ENCODE peak calls at places on chromosomes 6 and 20, in four cellular contexts. One of them, this sample, is unnamed.

GRCh38 chr20:63706852-63707557 is 771 bp downstream of the ARFRP1 start:
- DNase-seq in HL-60: no peak
- DNase-seq in HFF-Myc: no peak
- DNase-seq in choroid plexus epithelial cell: peak
- DNase-seq in this sample: no peak

GRCh38 chr6:111580826-111581505 is 24.7 kb downstream of the TRAF3IP2 start:
- DNase-seq in HL-60: no peak
- DNase-seq in HFF-Myc: no peak
- DNase-seq in choroid plexus epithelial cell: no peak
- DNase-seq in this sample: no peak

GRCh38 chr6:28209753-28210535 is 15.1 kb upstream of the ZSCAN9 start:
- DNase-seq in HL-60: no peak
- DNase-seq in choroid plexus epithelial cell: no peak
- DNase-seq in HFF-Myc: no peak
- DNase-seq in this sample: no peak

GRCh38 chr6:144248470-144249301 is 36.4 kb upstream of the UTRN start:
- DNase-seq in HFF-Myc: peak
- DNase-seq in choroid plexus epithelial cell: peak
- DNase-seq in HL-60: no peak
- DNase-seq in this sample: peak

GRCh38 chr6:168047841-168048723 is 30.9 kb downstream of the FRMD1 start:
- DNase-seq in choroid plexus epithelial cell: no peak
- DNase-seq in HFF-Myc: no peak
- DNase-seq in HL-60: no peak
- DNase-seq in this sample: no peak

GRCh38 chr6:148760568-148761531 is 14.0 kb downstream of the UST start:
- DNase-seq in HL-60: no peak
- DNase-seq in HFF-Myc: no peak
- DNase-seq in choroid plexus epithelial cell: peak
- DNase-seq in this sample: peak

GRCh38 chr6:166850677-166851076 is 105.7 kb downstream of the RNASET2 start:
- DNase-seq in HL-60: no peak
- DNase-seq in HFF-Myc: no peak
- DNase-seq in choroid plexus epithelial cell: no peak
- DNase-seq in this sample: no peak

GRCh38 chr6:7901056-7901455 is 9.5 kb downstream of the TXNDC5 start:
- DNase-seq in HFF-Myc: no peak
- DNase-seq in HL-60: no peak
- DNase-seq in choroid plexus epithelial cell: no peak
- DNase-seq in this sample: no peak

GRCh38 chr6:3838992-3839867 is 9.9 kb upstream of the FAM50B start:
- DNase-seq in HFF-Myc: no peak
- DNase-seq in choroid plexus epithelial cell: no peak
- DNase-seq in HL-60: no peak
- DNase-seq in this sample: no peak

GRCh38 chr6:119614138-119614537 is 264.6 kb upstream of the MAN1A1 start:
- DNase-seq in HL-60: no peak
- DNase-seq in choroid plexus epithelial cell: no peak
- DNase-seq in HFF-Myc: no peak
- DNase-seq in this sample: no peak

GRCh38 chr20:39853664-39854063 is 835.4 kb downstream of the MAFB start:
- DNase-seq in HFF-Myc: peak
- DNase-seq in choroid plexus epithelial cell: peak
- DNase-seq in HL-60: no peak
- DNase-seq in this sample: no peak

GRCh38 chr6:4008324-4009047 is 70.5 kb downstream of the FAM217A start:
- DNase-seq in choroid plexus epithelial cell: peak
- DNase-seq in HL-60: no peak
- DNase-seq in HFF-Myc: no peak
- DNase-seq in this sample: peak

GRCh38 chr6:166989427-166990034 is 9.7 kb upstream of the CEP43 start:
- DNase-seq in choroid plexus epithelial cell: peak
- DNase-seq in HL-60: no peak
- DNase-seq in HFF-Myc: no peak
- DNase-seq in this sample: no peak

GRCh38 chr6:47308223-47308567 is 1.5 kb downstream of the TNFRSF21 start:
- DNase-seq in choroid plexus epithelial cell: peak
- DNase-seq in HFF-Myc: no peak
- DNase-seq in HL-60: no peak
- DNase-seq in this sample: no peak

GRCh38 chr6:95581073-95581472 is 3.7 kb downstream of the MANEA start:
- DNase-seq in HL-60: no peak
- DNase-seq in choroid plexus epithelial cell: peak
- DNase-seq in HFF-Myc: no peak
- DNase-seq in this sample: no peak

GRCh38 chr6:30720738-30721197 is 616 bp downstream of the TUBB start:
- DNase-seq in HL-60: no peak
- DNase-seq in choroid plexus epithelial cell: peak
- DNase-seq in HFF-Myc: no peak
- DNase-seq in this sample: no peak

GRCh38 chr6:156485145-156485544 is 292.0 kb upstream of the ARID1B start:
- DNase-seq in HFF-Myc: no peak
- DNase-seq in choroid plexus epithelial cell: no peak
- DNase-seq in HL-60: no peak
- DNase-seq in this sample: no peak

GRCh38 chr6:54192993-54193392 is 81.8 kb downstream of the MLIP start:
- DNase-seq in HFF-Myc: no peak
- DNase-seq in choroid plexus epithelial cell: peak
- DNase-seq in HL-60: no peak
- DNase-seq in this sample: no peak

GRCh38 chr6:150975136-150975535 is 109.6 kb downstream of the MTHFD1L start:
- DNase-seq in HL-60: no peak
- DNase-seq in choroid plexus epithelial cell: no peak
- DNase-seq in HFF-Myc: no peak
- DNase-seq in this sample: no peak

GRCh38 chr6:498795-499231 is 107.3 kb downstream of the IRF4 start:
- DNase-seq in HFF-Myc: no peak
- DNase-seq in choroid plexus epithelial cell: peak
- DNase-seq in HL-60: no peak
- DNase-seq in this sample: no peak

GRCh38 chr6:502761-503160 is 111.2 kb downstream of the IRF4 start:
- DNase-seq in HFF-Myc: no peak
- DNase-seq in choroid plexus epithelial cell: no peak
- DNase-seq in HL-60: no peak
- DNase-seq in this sample: no peak

GRCh38 chr6:501891-502601 is 110.5 kb downstream of the IRF4 start:
- DNase-seq in choroid plexus epithelial cell: no peak
- DNase-seq in HFF-Myc: no peak
- DNase-seq in HL-60: no peak
- DNase-seq in this sample: no peak

GRCh38 chr6:496649-497048 is 105.1 kb downstream of the IRF4 start:
- DNase-seq in choroid plexus epithelial cell: no peak
- DNase-seq in HL-60: no peak
- DNase-seq in HFF-Myc: no peak
- DNase-seq in this sample: no peak

GRCh38 chr6:499617-500016 is 108.1 kb downstream of the IRF4 start:
- DNase-seq in HFF-Myc: no peak
- DNase-seq in HL-60: no peak
- DNase-seq in choroid plexus epithelial cell: peak
- DNase-seq in this sample: no peak
- H3K4me3 ChIP-seq in HFF-Myc: no peak
- H3K4me3 ChIP-seq in HL-60: no peak
- H3K4me3 ChIP-seq in choroid plexus epithelial cell: no peak
- H3K4me3 ChIP-seq in this sample: no peak

DNA sequence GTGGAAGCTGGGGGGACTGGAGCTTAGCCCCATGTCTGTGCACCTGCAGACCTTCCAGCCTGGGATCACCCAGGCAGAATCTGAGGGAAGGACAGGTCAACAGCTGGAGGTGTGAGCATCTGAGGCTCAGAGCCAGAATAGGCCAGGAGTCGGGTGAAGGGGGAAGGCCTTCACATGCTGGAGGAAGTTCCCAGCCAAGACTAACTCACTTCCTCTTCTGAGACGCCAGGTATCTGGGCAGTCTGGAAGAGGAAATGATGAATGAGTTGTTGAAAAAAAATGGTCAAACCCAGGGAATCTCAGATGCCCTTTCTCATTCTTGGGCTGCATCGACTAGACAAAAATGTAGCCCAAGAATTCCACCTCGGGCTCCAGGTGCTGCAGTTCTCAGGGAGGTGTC is 73.6 kb upstream of the TIAM2 start:
- DNase-seq in HFF-Myc: no peak
- DNase-seq in choroid plexus epithelial cell: no peak
- DNase-seq in HL-60: peak
- DNase-seq in this sample: no peak
- TF ChIP-seq CTCF in HFF-Myc: no peak
- TF ChIP-seq CTCF in choroid plexus epithelial cell: no peak
- TF ChIP-seq CTCF in HL-60: no peak
- TF ChIP-seq CTCF in this sample: no peak

GRCh38 chr6:16585805-16586204 is 175.5 kb downstream of the ATXN1 start:
- DNase-seq in HFF-Myc: no peak
- DNase-seq in HL-60: peak
- DNase-seq in choroid plexus epithelial cell: peak
- DNase-seq in this sample: no peak
- H3K4me3 ChIP-seq in HFF-Myc: no peak
- H3K4me3 ChIP-seq in HL-60: peak
- H3K4me3 ChIP-seq in choroid plexus epithelial cell: no peak
- H3K4me3 ChIP-seq in this sample: no peak

GRCh38 chr20:49283176-49283702 is 5.4 kb upstream of the ZNFX1 start:
- DNase-seq in HL-60: no peak
- DNase-seq in choroid plexus epithelial cell: no peak
- DNase-seq in HFF-Myc: no peak
- DNase-seq in this sample: no peak
- TF ChIP-seq CTCF in HL-60: no peak
- TF ChIP-seq CTCF in choroid plexus epithelial cell: no peak
- TF ChIP-seq CTCF in HFF-Myc: no peak
- TF ChIP-seq CTCF in this sample: no peak

DNA sequence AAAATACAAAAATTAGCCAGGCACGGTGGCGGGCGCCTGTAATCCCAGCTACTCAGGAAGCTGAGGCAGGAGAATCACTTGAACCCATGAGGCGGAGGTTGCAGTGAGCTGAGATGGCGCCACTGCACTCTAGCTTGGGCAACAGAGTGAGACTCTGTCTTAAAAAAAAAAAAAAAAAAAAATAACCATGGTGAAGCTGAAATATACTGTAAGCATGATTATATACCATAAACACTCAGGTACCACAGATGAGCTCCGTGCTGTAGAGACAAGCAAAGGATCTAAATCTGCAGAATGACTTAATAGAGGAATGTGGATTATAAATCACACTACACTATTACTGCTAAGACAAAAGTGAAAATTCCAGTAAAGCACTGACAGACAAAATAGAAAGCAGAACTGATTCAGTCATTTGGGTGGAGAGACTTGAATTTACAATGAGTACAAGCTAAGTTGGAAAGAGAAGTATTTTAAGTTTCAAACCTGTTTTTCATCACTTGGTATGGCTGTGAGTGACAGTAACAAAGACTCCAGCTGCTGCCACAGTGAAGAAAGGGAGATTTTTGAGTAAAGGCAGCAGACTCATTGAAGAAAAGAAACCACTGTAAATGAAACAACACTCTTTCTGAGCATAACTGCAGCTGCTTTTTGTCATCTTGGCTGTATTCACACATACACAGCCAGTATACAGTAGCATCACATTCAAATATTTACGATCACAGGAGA is 322.1 kb downstream of the RNGTT start:
- DNase-seq in HFF-Myc: no peak
- DNase-seq in choroid plexus epithelial cell: no peak
- DNase-seq in HL-60: no peak
- DNase-seq in this sample: no peak
- H3K4me3 ChIP-seq in HFF-Myc: no peak
- H3K4me3 ChIP-seq in choroid plexus epithelial cell: no peak
- H3K4me3 ChIP-seq in HL-60: no peak
- H3K4me3 ChIP-seq in this sample: no peak

DNA sequence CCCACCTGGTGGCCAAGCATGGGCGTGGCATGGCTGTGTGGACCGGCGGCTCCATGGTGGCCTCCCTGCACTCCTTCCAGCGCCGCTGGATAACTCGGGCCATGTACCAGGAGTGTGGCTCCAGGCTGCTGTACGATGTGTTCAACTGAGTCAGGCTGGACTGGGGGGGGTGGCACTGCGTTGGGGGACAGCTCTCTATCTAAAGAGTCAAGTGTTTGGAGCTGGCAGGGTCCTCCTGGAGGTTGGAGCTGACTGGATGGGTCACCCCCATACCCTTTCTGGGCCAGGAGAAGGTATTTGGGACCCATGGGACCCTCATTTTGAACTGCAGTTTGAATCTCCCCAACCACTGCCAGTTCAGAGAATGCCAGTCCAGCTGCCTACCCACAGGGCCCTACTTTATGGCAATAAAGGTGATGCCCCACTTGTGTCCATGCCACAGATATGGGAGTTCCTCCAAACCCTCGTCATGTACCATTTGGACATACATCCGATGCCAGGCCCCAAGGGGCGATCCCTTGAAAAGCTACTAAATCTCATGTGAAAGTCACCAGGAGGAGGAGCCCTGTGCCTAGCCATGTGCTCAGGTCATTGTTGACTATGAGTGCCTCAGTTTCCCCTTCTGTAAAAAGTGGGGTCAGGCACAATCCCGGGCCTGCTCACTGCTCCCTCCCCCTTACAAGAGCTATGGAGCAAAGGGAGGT is 1.5 kb downstream of the ACTL10 start:
- DNase-seq in choroid plexus epithelial cell: no peak
- DNase-seq in HFF-Myc: no peak
- DNase-seq in HL-60: no peak
- DNase-seq in this sample: no peak
- TF ChIP-seq CTCF in choroid plexus epithelial cell: peak
- TF ChIP-seq CTCF in HFF-Myc: peak
- TF ChIP-seq CTCF in HL-60: peak
- TF ChIP-seq CTCF in this sample: peak

DNA sequence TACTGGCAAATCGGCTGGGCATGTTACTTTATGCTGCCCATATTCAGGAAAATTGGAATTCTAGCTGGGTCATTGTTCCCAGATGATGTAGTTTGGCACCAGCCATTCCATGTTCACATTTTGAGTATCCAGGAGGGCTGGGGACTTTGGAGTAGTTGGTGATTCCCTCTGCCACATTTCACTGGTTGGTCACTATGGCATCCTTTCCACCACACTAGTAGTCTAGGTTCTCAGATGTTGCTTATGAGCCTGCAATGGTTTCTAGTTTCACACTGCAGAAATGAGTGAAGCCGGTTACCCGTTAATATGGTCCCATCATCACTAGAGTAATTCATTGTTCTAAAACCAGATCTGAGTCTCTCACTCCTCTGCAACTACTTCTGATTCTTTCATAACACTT is 4.6 kb downstream of the PTPN1 start:
- DNase-seq in HFF-Myc: no peak
- DNase-seq in choroid plexus epithelial cell: no peak
- DNase-seq in HL-60: no peak
- DNase-seq in this sample: no peak
- H3K4me3 ChIP-seq in HFF-Myc: no peak
- H3K4me3 ChIP-seq in choroid plexus epithelial cell: peak
- H3K4me3 ChIP-seq in HL-60: no peak
- H3K4me3 ChIP-seq in this sample: no peak

GRCh38 chr6:41442800-41443501 is 103.2 kb upstream of the FOXP4 start:
- DNase-seq in choroid plexus epithelial cell: peak
- DNase-seq in HL-60: no peak
- DNase-seq in HFF-Myc: no peak
- DNase-seq in this sample: no peak
- TF ChIP-seq CTCF in choroid plexus epithelial cell: peak
- TF ChIP-seq CTCF in HL-60: no peak
- TF ChIP-seq CTCF in HFF-Myc: peak
- TF ChIP-seq CTCF in this sample: peak

This sample was measured in AG04449.